ENCODE peak calls at places on chromosomes 1 and 21, in nine cellular contexts. One of them, this sample, is unnamed.

GRCh38 chr1:156198831-156199349 is 5.0 kb downstream of the SLC25A44 start:
- DNase-seq in mammary epithelial cell: no peak
- DNase-seq in Peyer's patch: no peak
- DNase-seq in kidney epithelial cell: no peak
- DNase-seq in H7: no peak
- DNase-seq in ovary: no peak
- DNase-seq in IMR-90: no peak
- DNase-seq in GM23248: no peak
- DNase-seq in GM06990: no peak
- DNase-seq in this sample: no peak

GRCh38 chr1:41751804-41752513 is 166.8 kb downstream of the HIVEP3 start:
- DNase-seq in mammary epithelial cell: no peak
- DNase-seq in Peyer's patch: no peak
- DNase-seq in kidney epithelial cell: peak; percentile 83
- DNase-seq in H7: no peak
- DNase-seq in ovary: no peak
- DNase-seq in IMR-90: peak; percentile 92
- DNase-seq in GM23248: peak; percentile 65
- DNase-seq in GM06990: peak; percentile 78
- DNase-seq in this sample: no peak

GRCh38 chr1:79575424-79575823 is 568.9 kb upstream of the ADGRL4 start:
- DNase-seq in mammary epithelial cell: no peak
- DNase-seq in Peyer's patch: no peak
- DNase-seq in kidney epithelial cell: no peak
- DNase-seq in H7: no peak
- DNase-seq in ovary: no peak
- DNase-seq in IMR-90: no peak
- DNase-seq in GM23248: no peak
- DNase-seq in GM06990: no peak
- DNase-seq in this sample: no peak

GRCh38 chr21:37149411-37149810 is 76.4 kb downstream of the TTC3 start:
- DNase-seq in mammary epithelial cell: peak; percentile 14
- DNase-seq in Peyer's patch: no peak
- DNase-seq in kidney epithelial cell: no peak
- DNase-seq in H7: no peak
- DNase-seq in ovary: no peak
- DNase-seq in IMR-90: peak; percentile 91
- DNase-seq in GM23248: peak; percentile 90
- DNase-seq in GM06990: no peak
- DNase-seq in this sample: no peak

GRCh38 chr1:224565186-224565585 is 50.9 kb upstream of the CNIH3 start:
- DNase-seq in mammary epithelial cell: peak; percentile 95
- DNase-seq in Peyer's patch: no peak
- DNase-seq in kidney epithelial cell: peak; percentile 77
- DNase-seq in H7: no peak
- DNase-seq in ovary: no peak
- DNase-seq in IMR-90: peak; percentile 92
- DNase-seq in GM23248: peak; percentile 97
- DNase-seq in GM06990: no peak
- DNase-seq in this sample: no peak

GRCh38 chr1:12464028-12464427 is 154.0 kb downstream of the DHRS3 start:
- DNase-seq in mammary epithelial cell: no peak
- DNase-seq in Peyer's patch: no peak
- DNase-seq in kidney epithelial cell: no peak
- DNase-seq in H7: no peak
- DNase-seq in ovary: no peak
- DNase-seq in IMR-90: no peak
- DNase-seq in GM23248: no peak
- DNase-seq in GM06990: no peak
- DNase-seq in this sample: no peak

GRCh38 chr21:42278750-42279149 is 36.5 kb downstream of the TFF3 start:
- DNase-seq in mammary epithelial cell: no peak
- DNase-seq in Peyer's patch: no peak
- DNase-seq in kidney epithelial cell: no peak
- DNase-seq in H7: no peak
- DNase-seq in ovary: no peak
- DNase-seq in IMR-90: no peak
- DNase-seq in GM23248: no peak
- DNase-seq in GM06990: no peak
- DNase-seq in this sample: no peak

GRCh38 chr1:207981976-207982375 is 71.1 kb upstream of the CD34 start:
- DNase-seq in mammary epithelial cell: no peak
- DNase-seq in Peyer's patch: no peak
- DNase-seq in kidney epithelial cell: no peak
- DNase-seq in H7: peak; percentile 83
- DNase-seq in ovary: no peak
- DNase-seq in IMR-90: no peak
- DNase-seq in GM23248: peak; percentile 33
- DNase-seq in GM06990: no peak
- DNase-seq in this sample: peak; percentile 83

GRCh38 chr1:15246960-15247614 is at the start of gene FHAD1:
- DNase-seq in mammary epithelial cell: peak; percentile 62
- DNase-seq in Peyer's patch: peak; percentile 69
- DNase-seq in kidney epithelial cell: peak; percentile 41
- DNase-seq in H7: peak; percentile 95
- DNase-seq in ovary: peak; percentile 78
- DNase-seq in IMR-90: peak; percentile 17
- DNase-seq in GM23248: peak; percentile 55
- DNase-seq in GM06990: peak; percentile 86
- DNase-seq in this sample: peak; percentile 92

GRCh38 chr1:48610628-48611542 is 138.9 kb upstream of the SPATA6 start:
- DNase-seq in mammary epithelial cell: no peak
- DNase-seq in Peyer's patch: no peak
- DNase-seq in kidney epithelial cell: no peak
- DNase-seq in H7: no peak
- DNase-seq in ovary: no peak
- DNase-seq in IMR-90: no peak
- DNase-seq in GM23248: no peak
- DNase-seq in GM06990: no peak
- DNase-seq in this sample: no peak

GRCh38 chr1:245262876-245263625 is 108.3 kb downstream of the KIF26B start:
- DNase-seq in mammary epithelial cell: no peak
- DNase-seq in Peyer's patch: no peak
- DNase-seq in kidney epithelial cell: no peak
- DNase-seq in H7: no peak
- DNase-seq in ovary: no peak
- DNase-seq in IMR-90: no peak
- DNase-seq in GM23248: peak; percentile 66
- DNase-seq in GM06990: no peak
- DNase-seq in this sample: no peak

GRCh38 chr1:2046225-2046917 is 3.8 kb upstream of the PRKCZ start:
- DNase-seq in mammary epithelial cell: peak; percentile 48
- DNase-seq in Peyer's patch: peak; percentile 90
- DNase-seq in kidney epithelial cell: no peak
- DNase-seq in H7: peak; percentile 97
- DNase-seq in ovary: no peak
- DNase-seq in IMR-90: no peak
- DNase-seq in GM23248: peak; percentile 21
- DNase-seq in GM06990: peak; percentile 54
- DNase-seq in this sample: peak; percentile 98

GRCh38 chr1:9316080-9316444 is 23.4 kb downstream of the SPSB1 start:
- DNase-seq in mammary epithelial cell: no peak
- DNase-seq in Peyer's patch: no peak
- DNase-seq in kidney epithelial cell: no peak
- DNase-seq in H7: peak; percentile 55
- DNase-seq in ovary: no peak
- DNase-seq in IMR-90: no peak
- DNase-seq in GM23248: peak; percentile 41
- DNase-seq in GM06990: no peak
- DNase-seq in this sample: no peak

GRCh38 chr1:9315411-9316079 is 22.9 kb downstream of the SPSB1 start:
- DNase-seq in mammary epithelial cell: peak; percentile 52
- DNase-seq in Peyer's patch: no peak
- DNase-seq in kidney epithelial cell: peak; percentile 80
- DNase-seq in H7: peak; percentile 33
- DNase-seq in ovary: peak; percentile 58
- DNase-seq in IMR-90: peak; percentile 91
- DNase-seq in GM23248: peak; percentile 95
- DNase-seq in GM06990: no peak
- DNase-seq in this sample: no peak

GRCh38 chr1:9317072-9317471 is 24.4 kb downstream of the SPSB1 start:
- DNase-seq in mammary epithelial cell: no peak
- DNase-seq in Peyer's patch: no peak
- DNase-seq in kidney epithelial cell: no peak
- DNase-seq in H7: peak; percentile 38
- DNase-seq in ovary: no peak
- DNase-seq in IMR-90: no peak
- DNase-seq in GM23248: no peak
- DNase-seq in GM06990: no peak
- DNase-seq in this sample: no peak

GRCh38 chr1:9317591-9318331 is 25.1 kb downstream of the SPSB1 start:
- DNase-seq in mammary epithelial cell: no peak
- DNase-seq in Peyer's patch: no peak
- DNase-seq in kidney epithelial cell: peak; percentile 14
- DNase-seq in H7: peak; percentile 63
- DNase-seq in ovary: peak; percentile 85
- DNase-seq in IMR-90: peak; percentile 74
- DNase-seq in GM23248: peak; percentile 80
- DNase-seq in GM06990: no peak
- DNase-seq in this sample: no peak

DNA sequence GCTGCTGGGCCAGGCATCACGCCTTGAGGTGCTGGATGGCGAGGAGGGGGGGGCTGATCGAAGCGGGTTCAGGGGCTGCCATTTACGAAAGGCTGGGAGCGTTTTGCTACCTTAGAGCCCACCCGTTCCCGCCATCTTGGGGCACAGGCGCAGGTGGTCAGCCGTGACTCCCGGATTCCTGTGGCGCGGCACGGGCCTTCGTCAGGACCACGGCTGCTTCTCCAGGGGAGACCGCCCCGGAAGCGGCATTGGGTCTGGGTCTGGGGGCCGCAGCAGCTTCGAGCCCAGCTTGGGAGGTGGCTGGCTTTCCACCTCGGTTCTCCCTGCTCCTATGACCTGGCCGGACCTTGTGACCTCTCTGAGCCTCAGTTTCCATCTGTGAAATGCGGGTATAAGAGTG is 23.8 kb downstream of the SPSB1 start:
- DNase-seq in mammary epithelial cell: no peak
- DNase-seq in Peyer's patch: no peak
- DNase-seq in kidney epithelial cell: no peak
- DNase-seq in H7: peak; percentile 48
- DNase-seq in ovary: no peak
- DNase-seq in IMR-90: no peak
- DNase-seq in GM23248: no peak
- DNase-seq in GM06990: no peak
- DNase-seq in this sample: no peak
- H3K27me3 ChIP-seq in mammary epithelial cell: no peaks in the 10 kb centered on the region
- H3K27me3 ChIP-seq in Peyer's patch: no peaks in the 10 kb centered on the region
- H3K27me3 ChIP-seq in kidney epithelial cell: no peaks in the 10 kb centered on the region
- H3K27me3 ChIP-seq in H7: no peaks in the 10 kb centered on the region
- H3K27me3 ChIP-seq in ovary: no peaks in the 10 kb centered on the region
- H3K27me3 ChIP-seq in IMR-90: no peaks in the 10 kb centered on the region
- H3K27me3 ChIP-seq in GM23248: no peaks in the 10 kb centered on the region
- H3K27me3 ChIP-seq in GM06990: no peaks in the 10 kb centered on the region
- H3K27me3 ChIP-seq in this sample: no peaks in the 10 kb centered on the region

GRCh38 chr1:20096840-20097447 is 22.4 kb downstream of the PLA2G2D start:
- DNase-seq in mammary epithelial cell: no peak
- DNase-seq in Peyer's patch: no peak
- DNase-seq in kidney epithelial cell: no peak
- DNase-seq in H7: no peak
- DNase-seq in ovary: no peak
- DNase-seq in IMR-90: no peak
- DNase-seq in GM23248: no peak
- DNase-seq in GM06990: no peak
- DNase-seq in this sample: no peak
- H3K27me3 ChIP-seq in mammary epithelial cell: no peaks in the 10 kb centered on the region
- H3K27me3 ChIP-seq in Peyer's patch: no peaks in the 10 kb centered on the region
- H3K27me3 ChIP-seq in kidney epithelial cell: peaks cover 7% of the 10 kb centered on the region
- H3K27me3 ChIP-seq in H7: no peaks in the 10 kb centered on the region
- H3K27me3 ChIP-seq in ovary: no peaks in the 10 kb centered on the region
- H3K27me3 ChIP-seq in IMR-90: peaks cover 32% of the 10 kb centered on the region
- H3K27me3 ChIP-seq in GM23248: peaks cover 5% of the 10 kb centered on the region
- H3K27me3 ChIP-seq in GM06990: no peaks in the 10 kb centered on the region
- H3K27me3 ChIP-seq in this sample: peaks cover 10% of the 10 kb centered on the region

GRCh38 chr1:37085393-37085792 is 51.1 kb upstream of the GRIK3 start:
- DNase-seq in mammary epithelial cell: no peak
- DNase-seq in Peyer's patch: no peak
- DNase-seq in kidney epithelial cell: no peak
- DNase-seq in H7: peak; percentile 82
- DNase-seq in ovary: no peak
- DNase-seq in IMR-90: no peak
- DNase-seq in GM23248: no peak
- DNase-seq in GM06990: no peak
- DNase-seq in this sample: peak; percentile 80
- H3K27me3 ChIP-seq in mammary epithelial cell: no peaks in the 10 kb centered on the region
- H3K27me3 ChIP-seq in Peyer's patch: no peaks in the 10 kb centered on the region
- H3K27me3 ChIP-seq in kidney epithelial cell: no peaks in the 10 kb centered on the region
- H3K27me3 ChIP-seq in H7: no peaks in the 10 kb centered on the region
- H3K27me3 ChIP-seq in ovary: no peaks in the 10 kb centered on the region
- H3K27me3 ChIP-seq in IMR-90: no peaks in the 10 kb centered on the region
- H3K27me3 ChIP-seq in GM23248: no peaks in the 10 kb centered on the region
- H3K27me3 ChIP-seq in GM06990: no peaks in the 10 kb centered on the region
- H3K27me3 ChIP-seq in this sample: peaks cover 6% of the 10 kb centered on the region

GRCh38 chr1:228894442-228894989 is 159.2 kb downstream of the RHOU start:
- DNase-seq in mammary epithelial cell: no peak
- DNase-seq in Peyer's patch: no peak
- DNase-seq in kidney epithelial cell: no peak
- DNase-seq in H7: no peak
- DNase-seq in ovary: no peak
- DNase-seq in IMR-90: no peak
- DNase-seq in GM23248: no peak
- DNase-seq in GM06990: no peak
- DNase-seq in this sample: no peak
- H3K27me3 ChIP-seq in mammary epithelial cell: peaks cover 4% of the 10 kb centered on the region
- H3K27me3 ChIP-seq in Peyer's patch: no peaks in the 10 kb centered on the region
- H3K27me3 ChIP-seq in kidney epithelial cell: peaks cover 3% of the 10 kb centered on the region
- H3K27me3 ChIP-seq in H7: no peaks in the 10 kb centered on the region
- H3K27me3 ChIP-seq in ovary: no peaks in the 10 kb centered on the region
- H3K27me3 ChIP-seq in IMR-90: peaks cover 9% of the 10 kb centered on the region
- H3K27me3 ChIP-seq in GM23248: peaks cover 7% of the 10 kb centered on the region
- H3K27me3 ChIP-seq in GM06990: no peaks in the 10 kb centered on the region
- H3K27me3 ChIP-seq in this sample: no peaks in the 10 kb centered on the region